ENCODE peak calls at places on chromosomes 11 and 22, in six cellular contexts. One of them, this sample, is unnamed.

GRCh38 chr22:21942407-21942895 is 10.2 kb downstream of the PPM1F start:
- DNase-seq in neuronal stem cell: no peak
- DNase-seq in iris pigment epithelial cell: peak
- DNase-seq in ELR: peak
- DNase-seq in GM06990: no peak
- DNase-seq in cardiac fibroblast: peak
- DNase-seq in this sample: no peak

GRCh38 chr11:80616070-80616800 is 1175.4 kb upstream of the TENM4 start:
- DNase-seq in GM06990: no peak
- DNase-seq in iris pigment epithelial cell: no peak
- DNase-seq in neuronal stem cell: no peak
- DNase-seq in ELR: no peak
- DNase-seq in cardiac fibroblast: no peak
- DNase-seq in this sample: no peak

GRCh38 chr11:111206472-111206871 is 39.1 kb upstream of the POU2AF2 start:
- DNase-seq in GM06990: no peak
- DNase-seq in ELR: peak
- DNase-seq in cardiac fibroblast: peak
- DNase-seq in neuronal stem cell: no peak
- DNase-seq in iris pigment epithelial cell: peak
- DNase-seq in this sample: no peak

GRCh38 chr11:122633219-122633829 is 22.2 kb upstream of the UBASH3B start:
- DNase-seq in cardiac fibroblast: peak
- DNase-seq in GM06990: no peak
- DNase-seq in neuronal stem cell: peak
- DNase-seq in ELR: peak
- DNase-seq in iris pigment epithelial cell: peak
- DNase-seq in this sample: peak

GRCh38 chr11:19460718-19461405 is 220.1 kb upstream of the E2F8 start:
- DNase-seq in cardiac fibroblast: peak
- DNase-seq in neuronal stem cell: no peak
- DNase-seq in ELR: no peak
- DNase-seq in GM06990: no peak
- DNase-seq in iris pigment epithelial cell: no peak
- DNase-seq in this sample: no peak

GRCh38 chr11:114080219-114080618 is 20.7 kb downstream of the ZBTB16 start:
- DNase-seq in ELR: no peak
- DNase-seq in GM06990: no peak
- DNase-seq in iris pigment epithelial cell: peak
- DNase-seq in cardiac fibroblast: peak
- DNase-seq in neuronal stem cell: no peak
- DNase-seq in this sample: no peak

GRCh38 chr11:19936461-19936860 is 223.8 kb downstream of the DBX1 start:
- DNase-seq in GM06990: no peak
- DNase-seq in neuronal stem cell: no peak
- DNase-seq in cardiac fibroblast: no peak
- DNase-seq in iris pigment epithelial cell: no peak
- DNase-seq in ELR: no peak
- DNase-seq in this sample: no peak

GRCh38 chr11:105732611-105733010 is 122.7 kb downstream of the GRIA4 start:
- DNase-seq in GM06990: no peak
- DNase-seq in ELR: no peak
- DNase-seq in iris pigment epithelial cell: peak
- DNase-seq in neuronal stem cell: no peak
- DNase-seq in cardiac fibroblast: no peak
- DNase-seq in this sample: no peak

GRCh38 chr11:280762-281485 is 2.7 kb downstream of the NLRP6 start:
- DNase-seq in iris pigment epithelial cell: no peak
- DNase-seq in GM06990: no peak
- DNase-seq in neuronal stem cell: no peak
- DNase-seq in cardiac fibroblast: no peak
- DNase-seq in ELR: no peak
- DNase-seq in this sample: no peak

GRCh38 chr22:46897246-46897623 is 134.8 kb downstream of the TBC1D22A start:
- DNase-seq in ELR: peak
- DNase-seq in cardiac fibroblast: no peak
- DNase-seq in neuronal stem cell: no peak
- DNase-seq in iris pigment epithelial cell: no peak
- DNase-seq in GM06990: no peak
- DNase-seq in this sample: peak

This sample was measured in Karpas-422.